ENCODE peak calls at places on chromosomes 3 and 15, in four cellular contexts. U is omental fat pad, S is upper lobe of right lung, G is WTC11. V is an unnamed sample.

GRCh38 chr3:48411606-48412374 is 18.1 kb downstream of the PLXNB1 start:
- DNase-seq in U (peak), G (peak), S (peak), V (peak)

GRCh38 chr3:187930021-187930420 is 184.8 kb upstream of the BCL6 start:
- DNase-seq in S (no peak), G (no peak), U (no peak), V (no peak)

GRCh38 chr3:188881954-188882641 is 289.7 kb upstream of the TPRG1 start:
- DNase-seq in G (no peak), S (no peak), U (no peak), V (no peak)

GRCh38 chr15:63638828-63639227 is 41.6 kb downstream of the FBXL22 start:
- DNase-seq in U (no peak), G (no peak), S (no peak), V (no peak)

GRCh38 chr3:106728315-106728821 is 648.9 kb upstream of the CCDC54 start:
- DNase-seq in S (no peak), U (no peak), G (no peak), V (no peak)

GRCh38 chr3:58528629-58529028 is 8.4 kb downstream of the ACOX2 start:
- DNase-seq in S (no peak), U (no peak), G (no peak), V (no peak)

GRCh38 chr3:3778641-3779270 is 20.5 kb upstream of the LRRN1 start:
- DNase-seq in G (no peak), U (no peak), S (no peak), V (no peak)

GRCh38 chr15:62060116-62060895 is at the start of gene VPS13C:
- DNase-seq in G (peak), U (peak), S (peak), V (peak)

GRCh38 chr15:95669146-95669922 is 661.2 kb upstream of the NR2F2 start:
- DNase-seq in G (peak), S (no peak), U (no peak), V (no peak)

GRCh38 chr3:26015752-26016151 is 225.9 kb downstream of the OXSM start:
- DNase-seq in U (no peak), S (no peak), G (peak), V (peak)
- TF ChIP-seq CTCF in U (no peak), S (no peak), G (peak), V (peak)

DNA sequence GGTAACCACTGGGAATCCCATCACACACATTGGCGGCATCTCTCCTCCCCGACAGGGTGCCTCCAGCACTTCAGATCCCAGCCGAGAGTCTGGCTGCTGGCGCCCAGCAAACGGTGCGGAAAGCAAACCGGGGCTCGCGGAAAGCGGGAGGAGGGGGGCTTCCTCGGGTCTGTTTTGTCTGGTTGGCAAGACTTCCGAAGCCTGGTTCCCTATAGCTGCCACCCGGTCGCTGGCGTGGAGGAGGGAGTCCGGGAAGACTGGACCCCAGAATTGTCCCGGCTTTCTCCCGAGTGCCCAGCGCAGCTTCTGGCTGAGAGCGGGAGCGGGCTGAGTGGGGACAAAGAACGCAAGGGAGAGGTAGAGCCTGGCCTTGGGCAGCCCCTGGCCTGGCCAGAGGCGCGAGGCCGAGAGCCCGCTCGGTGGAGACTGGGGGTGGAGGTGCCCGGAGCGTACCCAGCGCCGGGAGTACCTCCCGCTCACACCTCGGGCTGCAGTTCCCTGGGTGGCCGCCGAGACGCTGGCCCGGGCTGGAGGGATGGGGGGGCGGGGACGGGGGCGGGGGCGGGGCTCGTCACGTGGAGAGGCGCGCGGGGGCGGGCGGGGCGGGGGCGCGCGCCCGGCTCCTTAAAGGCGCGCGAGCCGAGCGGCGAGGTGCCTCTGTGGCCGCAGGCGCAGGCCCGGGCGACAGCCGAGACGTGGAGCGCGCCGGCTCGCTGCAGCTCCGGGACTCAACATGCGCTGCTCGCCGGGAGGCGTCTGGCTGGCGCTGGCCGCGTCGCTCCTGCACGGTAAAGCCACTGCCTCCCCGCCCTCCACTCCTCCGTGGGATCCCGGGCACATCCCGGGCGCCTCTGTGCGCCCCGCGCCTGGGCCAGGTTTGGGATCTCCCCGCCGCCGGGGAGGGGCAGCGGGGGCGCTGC is at the start of gene CHRNA7:
- DNase-seq in S (peak), G (peak), U (no peak), V (peak)
- TF ChIP-seq CTCF in S (peak), G (no peak), U (no peak), V (peak)

GRCh38 chr3:150925751-150926201 is 20.5 kb upstream of the MINDY4B start:
- DNase-seq in S (peak), G (peak), U (no peak), V (peak)
- TF ChIP-seq CTCF in S (peak), G (peak), U (no peak), V (peak)

GRCh38 chr15:51917493-51917892 is 54.1 kb downstream of the LEO1 start:
- DNase-seq in S (peak), G (peak), U (no peak), V (peak)
- TF ChIP-seq CTCF in S (peak), G (no peak), U (no peak), V (peak)

GRCh38 chr15:46636220-46636619 is 1001.4 kb downstream of the SQOR start:
- DNase-seq in S (no peak), G (no peak), U (no peak), V (peak)
- TF ChIP-seq CTCF in S (no peak), G (no peak), U (no peak), V (peak)

DNA sequence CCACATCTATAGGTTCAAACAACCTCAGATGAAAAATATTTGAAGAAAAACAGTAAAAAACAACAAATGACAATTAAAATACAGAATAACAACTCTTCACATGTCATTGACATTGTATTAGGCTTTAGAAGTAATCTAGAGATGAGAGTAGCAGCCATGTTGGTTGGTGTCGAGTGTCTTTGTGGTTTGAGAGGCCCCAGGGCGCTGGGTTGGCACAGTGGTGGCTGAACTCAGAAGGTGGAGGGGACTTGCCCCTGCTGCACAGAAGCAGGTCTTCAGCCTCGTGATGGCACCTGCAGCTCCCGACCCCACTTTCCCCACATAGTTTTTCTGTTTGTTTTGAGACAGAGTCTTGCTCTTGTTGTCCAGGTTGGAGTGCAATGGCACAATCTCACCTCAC is 187.2 kb downstream of the OSBPL10 start:
- DNase-seq in U (no peak), S (no peak), G (no peak), V (no peak)
- TF ChIP-seq CTCF in U (no peak), S (no peak), G (no peak), V (no peak)

GRCh38 chr3:184691397-184692131 is 20.3 kb downstream of the MAGEF1 start:
- DNase-seq in S (no peak), G (no peak), U (no peak), V (no peak)

GRCh38 chr3:184687363-184688049 is 24.4 kb downstream of the MAGEF1 start:
- DNase-seq in G (no peak), S (no peak), U (no peak), V (no peak)

GRCh38 chr3:184688251-184688851 is 23.5 kb downstream of the MAGEF1 start:
- DNase-seq in G (no peak), U (no peak), S (no peak), V (peak)

GRCh38 chr3:184688872-184689271 is 23.0 kb downstream of the MAGEF1 start:
- DNase-seq in S (no peak), U (no peak), G (no peak), V (no peak)

DNA sequence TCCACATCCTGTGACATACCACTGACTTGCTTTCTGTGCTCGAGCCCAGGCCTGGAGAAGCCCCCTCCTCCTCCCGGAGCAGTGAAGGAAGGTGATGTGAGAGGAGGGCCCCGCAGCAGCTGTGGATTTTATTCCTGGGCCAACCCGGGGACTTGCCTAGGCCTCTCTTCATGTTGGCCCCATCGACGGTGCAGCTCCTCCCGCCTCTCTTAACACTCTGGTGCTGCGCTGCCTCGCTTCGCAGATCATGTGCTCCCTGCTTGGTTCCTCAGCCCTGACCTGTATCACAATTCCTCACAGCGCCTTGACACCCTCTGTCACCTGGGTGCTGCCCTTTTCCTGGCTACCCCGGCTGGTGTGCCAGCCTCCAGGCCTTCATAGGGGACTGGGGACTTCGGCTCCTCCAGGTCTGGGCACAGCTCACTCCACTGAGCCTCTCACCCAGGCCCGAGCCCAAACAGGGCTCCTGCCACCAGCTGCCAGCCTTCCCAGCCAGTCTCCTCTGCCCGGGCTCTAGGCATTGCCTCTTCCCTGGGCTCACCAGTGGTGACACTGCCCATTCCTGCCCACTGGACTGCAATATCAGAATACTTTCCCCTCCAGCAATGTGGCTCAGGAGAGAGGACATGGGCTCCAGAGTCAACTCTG is 21.5 kb downstream of the MAGEF1 start:
- DNase-seq in G (no peak), S (no peak), U (no peak), V (peak)
- TF ChIP-seq CTCF in G (no peak), S (no peak), U (no peak), V (no peak)

GRCh38 chr3:195403841-195404408 is 38.9 kb downstream of the ACAP2 start:
- DNase-seq in S (no peak), G (no peak), U (no peak), V (no peak)
- TF ChIP-seq CTCF in S (no peak), G (no peak), U (no peak), V (no peak)

GRCh38 chr3:41222508-41222907 is 23.2 kb downstream of the CTNNB1 start:
- DNase-seq in G (no peak), U (no peak), S (no peak), V (no peak)

GRCh38 chr3:41222012-41222411 is 22.7 kb downstream of the CTNNB1 start:
- DNase-seq in G (no peak), U (no peak), S (no peak), V (no peak)

GRCh38 chr3:41223691-41224090 is 24.4 kb downstream of the CTNNB1 start:
- DNase-seq in S (no peak), U (no peak), G (no peak), V (no peak)

GRCh38 chr3:41223078-41223477 is 23.8 kb downstream of the CTNNB1 start:
- DNase-seq in G (no peak), S (no peak), U (no peak), V (no peak)

DNA sequence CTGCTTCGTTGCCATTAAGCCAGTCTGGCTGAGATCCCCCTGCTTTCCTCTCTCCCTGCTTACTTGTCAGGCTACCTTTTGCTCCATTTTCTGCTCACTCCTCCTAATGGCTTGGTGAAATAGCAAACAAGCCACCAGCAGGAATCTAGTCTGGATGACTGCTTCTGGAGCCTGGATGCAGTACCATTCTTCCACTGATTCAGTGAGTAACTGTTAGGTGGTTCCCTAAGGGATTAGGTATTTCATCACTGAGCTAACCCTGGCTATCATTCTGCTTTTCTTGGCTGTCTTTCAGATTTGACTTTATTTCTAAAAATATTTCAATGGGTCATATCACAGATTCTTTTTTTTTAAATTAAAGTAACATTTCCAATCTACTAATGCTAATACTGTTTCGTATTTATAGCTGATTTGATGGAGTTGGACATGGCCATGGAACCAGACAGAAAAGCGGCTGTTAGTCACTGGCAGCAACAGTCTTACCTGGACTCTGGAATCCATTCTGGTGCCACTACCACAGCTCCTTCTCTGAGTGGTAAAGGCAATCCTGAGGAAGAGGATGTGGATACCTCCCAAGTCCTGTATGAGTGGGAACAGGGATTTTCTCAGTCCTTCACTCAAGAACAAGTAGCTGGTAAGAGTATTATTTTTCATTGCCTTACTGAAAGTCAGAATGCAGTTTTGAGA is 25.0 kb downstream of the CTNNB1 start:
- DNase-seq in U (no peak), S (no peak), G (no peak), V (no peak)
- TF ChIP-seq CTCF in U (no peak), S (no peak), G (no peak), V (no peak)

DNA sequence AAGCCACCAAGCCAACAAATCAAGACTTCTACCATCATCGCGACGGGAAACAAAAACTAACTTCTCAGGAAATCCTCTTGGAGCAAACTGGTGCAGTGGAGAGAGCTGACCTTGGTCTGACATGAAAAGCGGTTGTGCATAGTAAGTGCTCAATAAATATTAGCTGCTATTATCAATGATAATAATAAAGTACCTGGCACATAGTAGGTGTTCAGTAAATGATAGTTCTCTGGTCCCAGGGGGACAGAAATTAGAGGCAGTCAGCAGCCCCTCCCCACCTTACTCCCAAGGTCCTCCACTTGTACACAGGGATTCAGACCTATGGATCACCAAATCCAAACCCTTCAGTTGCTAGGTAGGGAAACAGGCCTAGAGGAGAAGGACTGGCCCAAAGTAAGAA is 6.0 kb upstream of the CSK start:
- DNase-seq in G (no peak), U (no peak), S (no peak), V (no peak)
- TF ChIP-seq CTCF in G (no peak), U (no peak), S (no peak), V (no peak)